ENCODE peak calls at places on chromosomes 6 and 20, in seven cellular contexts. One of them, this sample, is unnamed.

GRCh38 chr6:29501106-29501505 is 13.3 kb upstream of the MAS1L start:
- DNase-seq in prostate gland: no peak
- DNase-seq in ovary: no peak
- DNase-seq in heart left ventricle: no peak
- DNase-seq in body of pancreas: no peak
- DNase-seq in lower leg skin: no peak
- DNase-seq in tibial nerve: no peak
- DNase-seq in this sample: no peak

GRCh38 chr6:57040011-57040410 is 6.5 kb upstream of the KIAA1586 start:
- DNase-seq in lower leg skin: no peak
- DNase-seq in heart left ventricle: no peak
- DNase-seq in body of pancreas: no peak
- DNase-seq in ovary: no peak
- DNase-seq in tibial nerve: no peak
- DNase-seq in prostate gland: no peak
- DNase-seq in this sample: no peak

GRCh38 chr20:36950432-36951197 is 893 bp downstream of the SAMHD1 start:
- DNase-seq in lower leg skin: no peak
- DNase-seq in ovary: peak; percentile 29
- DNase-seq in prostate gland: peak; percentile 8
- DNase-seq in body of pancreas: peak; percentile 39
- DNase-seq in heart left ventricle: peak; percentile 35
- DNase-seq in tibial nerve: no peak
- DNase-seq in this sample: no peak

GRCh38 chr6:90544085-90544484 is 42.8 kb downstream of the MAP3K7 start:
- DNase-seq in ovary: no peak
- DNase-seq in body of pancreas: no peak
- DNase-seq in prostate gland: no peak
- DNase-seq in tibial nerve: no peak
- DNase-seq in heart left ventricle: no peak
- DNase-seq in lower leg skin: no peak
- DNase-seq in this sample: no peak

GRCh38 chr6:98477231-98477630 is 357.1 kb upstream of the POU3F2 start:
- DNase-seq in body of pancreas: no peak
- DNase-seq in prostate gland: no peak
- DNase-seq in heart left ventricle: no peak
- DNase-seq in ovary: no peak
- DNase-seq in tibial nerve: no peak
- DNase-seq in lower leg skin: no peak
- DNase-seq in this sample: no peak

GRCh38 chr20:63503524-63503923 is 4.6 kb upstream of the EEF1A2 start:
- DNase-seq in lower leg skin: no peak
- DNase-seq in prostate gland: no peak
- DNase-seq in tibial nerve: no peak
- DNase-seq in body of pancreas: no peak
- DNase-seq in heart left ventricle: no peak
- DNase-seq in ovary: no peak
- DNase-seq in this sample: no peak

GRCh38 chr20:2751868-2752630 is 48.4 kb downstream of the CPXM1 start:
- DNase-seq in prostate gland: peak; percentile 52
- DNase-seq in body of pancreas: peak; percentile 31
- DNase-seq in heart left ventricle: no peak
- DNase-seq in ovary: peak; percentile 44
- DNase-seq in tibial nerve: no peak
- DNase-seq in lower leg skin: peak; percentile 86
- DNase-seq in this sample: no peak

GRCh38 chr20:53579581-53580375 is 13.9 kb downstream of the ZNF217 start:
- DNase-seq in tibial nerve: no peak
- DNase-seq in heart left ventricle: no peak
- DNase-seq in body of pancreas: peak; percentile 26
- DNase-seq in ovary: no peak
- DNase-seq in prostate gland: peak; percentile 46
- DNase-seq in lower leg skin: peak; percentile 85
- DNase-seq in this sample: no peak

GRCh38 chr6:150883521-150883920 is 18.0 kb downstream of the MTHFD1L start:
- DNase-seq in lower leg skin: peak; percentile 18
- DNase-seq in tibial nerve: no peak
- DNase-seq in prostate gland: no peak
- DNase-seq in body of pancreas: no peak
- DNase-seq in heart left ventricle: no peak
- DNase-seq in ovary: no peak
- DNase-seq in this sample: no peak

GRCh38 chr6:69933239-69933638 is 66.9 kb downstream of the COL19A1 start:
- DNase-seq in body of pancreas: no peak
- DNase-seq in lower leg skin: no peak
- DNase-seq in ovary: no peak
- DNase-seq in heart left ventricle: no peak
- DNase-seq in prostate gland: no peak
- DNase-seq in tibial nerve: no peak
- DNase-seq in this sample: no peak

GRCh38 chr6:53975966-53976610 is 135.2 kb upstream of the MLIP start:
- DNase-seq in prostate gland: no peak
- DNase-seq in lower leg skin: no peak
- DNase-seq in tibial nerve: no peak
- DNase-seq in body of pancreas: no peak
- DNase-seq in heart left ventricle: no peak
- DNase-seq in ovary: no peak
- DNase-seq in this sample: no peak

GRCh38 chr6:5208039-5208438 is 52.7 kb downstream of the LYRM4 start:
- DNase-seq in body of pancreas: no peak
- DNase-seq in ovary: no peak
- DNase-seq in tibial nerve: peak; percentile 25
- DNase-seq in prostate gland: no peak
- DNase-seq in heart left ventricle: no peak
- DNase-seq in lower leg skin: no peak
- DNase-seq in this sample: no peak

GRCh38 chr6:90643366-90643765 is 56.5 kb upstream of the MAP3K7 start:
- DNase-seq in prostate gland: no peak
- DNase-seq in ovary: no peak
- DNase-seq in tibial nerve: no peak
- DNase-seq in lower leg skin: no peak
- DNase-seq in body of pancreas: no peak
- DNase-seq in heart left ventricle: no peak
- DNase-seq in this sample: no peak

GRCh38 chr6:120779441-120779840 is 554.8 kb downstream of the TBC1D32 start:
- DNase-seq in lower leg skin: no peak
- DNase-seq in tibial nerve: no peak
- DNase-seq in prostate gland: no peak
- DNase-seq in body of pancreas: no peak
- DNase-seq in ovary: no peak
- DNase-seq in heart left ventricle: no peak
- DNase-seq in this sample: no peak

GRCh38 chr20:44858959-44859358 is 26.5 kb upstream of the YWHAB start:
- DNase-seq in tibial nerve: no peak
- DNase-seq in body of pancreas: no peak
- DNase-seq in heart left ventricle: no peak
- DNase-seq in lower leg skin: no peak
- DNase-seq in ovary: no peak
- DNase-seq in prostate gland: no peak
- DNase-seq in this sample: no peak

GRCh38 chr6:136173519-136174507 is 76.3 kb downstream of the MTFR2 start:
- DNase-seq in prostate gland: no peak
- DNase-seq in ovary: no peak
- DNase-seq in body of pancreas: peak; percentile 38
- DNase-seq in heart left ventricle: peak; percentile 45
- DNase-seq in tibial nerve: no peak
- DNase-seq in lower leg skin: no peak
- DNase-seq in this sample: no peak

GRCh38 chr6:32845381-32845884 is 1.6 kb upstream of the PSMB8 start:
- DNase-seq in body of pancreas: peak; percentile 27
- DNase-seq in ovary: no peak
- DNase-seq in tibial nerve: no peak
- DNase-seq in lower leg skin: no peak
- DNase-seq in heart left ventricle: no peak
- DNase-seq in prostate gland: no peak
- DNase-seq in this sample: no peak

GRCh38 chr6:32844839-32845372 is 1.1 kb upstream of the PSMB8 start:
- DNase-seq in heart left ventricle: no peak
- DNase-seq in ovary: no peak
- DNase-seq in prostate gland: no peak
- DNase-seq in body of pancreas: no peak
- DNase-seq in lower leg skin: no peak
- DNase-seq in tibial nerve: no peak
- DNase-seq in this sample: no peak

GRCh38 chr6:32849126-32849525 is 4.4 kb downstream of the TAP1 start:
- DNase-seq in heart left ventricle: no peak
- DNase-seq in ovary: no peak
- DNase-seq in lower leg skin: no peak
- DNase-seq in tibial nerve: no peak
- DNase-seq in body of pancreas: no peak
- DNase-seq in prostate gland: no peak
- DNase-seq in this sample: no peak

GRCh38 chr6:32847795-32848194 is 3.9 kb upstream of the PSMB8 start:
- DNase-seq in tibial nerve: no peak
- DNase-seq in body of pancreas: no peak
- DNase-seq in lower leg skin: no peak
- DNase-seq in prostate gland: no peak
- DNase-seq in heart left ventricle: no peak
- DNase-seq in ovary: no peak
- DNase-seq in this sample: no peak

DNA sequence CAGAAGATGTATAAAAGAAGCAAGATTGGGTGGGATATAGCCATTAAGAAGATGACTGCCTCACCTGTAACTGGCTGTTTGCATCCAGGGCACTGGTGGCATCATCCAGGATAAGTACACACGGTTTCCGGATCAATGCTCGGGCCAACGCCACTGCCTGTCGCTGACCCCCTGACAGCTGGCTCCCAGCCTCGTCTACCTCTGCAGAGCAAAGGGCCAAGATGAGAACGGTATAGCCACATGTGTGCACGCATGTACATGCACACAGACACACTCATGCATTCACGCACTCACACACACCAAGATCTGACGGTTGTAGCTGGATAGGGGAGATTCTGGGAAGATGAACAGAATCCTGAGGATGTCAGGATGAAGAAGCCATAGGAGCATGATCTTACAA is 3.2 kb upstream of the PSMB8 start:
- DNase-seq in ovary: no peak
- DNase-seq in tibial nerve: no peak
- DNase-seq in lower leg skin: no peak
- DNase-seq in body of pancreas: no peak
- DNase-seq in heart left ventricle: no peak
- DNase-seq in prostate gland: no peak
- DNase-seq in this sample: no peak
- TF ChIP-seq POLR2A in ovary: no peak
- TF ChIP-seq POLR2A in tibial nerve: no peak
- TF ChIP-seq POLR2A in lower leg skin: no peak
- TF ChIP-seq POLR2A in body of pancreas: no peak
- TF ChIP-seq POLR2A in heart left ventricle: no peak
- TF ChIP-seq POLR2A in prostate gland: no peak
- TF ChIP-seq POLR2A in this sample: peak; percentile 73

DNA sequence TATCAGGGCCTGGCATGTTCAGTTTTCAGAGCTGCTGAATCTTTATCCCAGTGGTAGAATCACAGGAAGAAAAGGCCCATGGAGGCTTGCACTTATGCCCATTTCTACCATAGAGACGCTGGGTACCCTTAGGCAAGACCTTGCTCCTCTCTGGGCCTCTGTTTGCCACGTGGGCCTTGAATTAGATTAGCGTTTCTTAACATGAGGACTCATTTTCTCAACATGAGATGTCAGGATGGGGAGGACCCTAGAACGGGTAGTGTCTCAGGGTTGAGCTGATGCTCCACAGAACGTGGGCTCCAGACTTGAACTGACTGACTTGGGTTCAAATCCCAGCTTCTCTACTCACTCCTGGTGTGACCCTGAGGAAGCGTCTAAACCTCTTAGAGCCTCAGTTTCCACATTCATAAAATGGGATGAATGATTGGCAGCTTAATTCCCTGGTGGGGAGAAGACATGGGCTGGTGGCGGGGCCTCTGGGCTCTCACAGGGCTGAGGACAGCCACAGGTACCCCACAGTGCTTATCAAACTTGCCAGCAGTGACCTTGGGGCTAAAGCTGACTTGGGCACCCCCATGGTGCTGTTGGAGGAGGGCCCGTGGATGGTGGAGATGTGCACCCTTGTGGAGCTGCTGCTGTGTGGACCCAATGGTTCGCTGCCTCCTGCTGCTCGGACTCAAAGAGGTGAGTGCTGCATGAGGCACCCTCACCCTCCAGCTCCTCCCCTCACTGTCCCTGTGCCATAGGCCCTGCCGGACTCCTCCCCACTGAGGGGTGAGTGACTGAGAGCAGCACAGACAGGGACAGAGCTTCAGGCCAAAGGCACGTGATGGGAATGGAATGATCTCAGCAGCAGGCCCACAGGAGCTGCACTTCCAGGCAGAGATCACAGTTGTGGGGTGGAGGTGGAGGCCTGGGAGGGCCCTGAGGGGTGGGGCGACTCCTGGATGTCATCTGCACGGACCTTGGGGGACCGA is 28.2 kb downstream of the SUN5 start:
- DNase-seq in prostate gland: no peak
- DNase-seq in tibial nerve: no peak
- DNase-seq in heart left ventricle: peak; percentile 82
- DNase-seq in lower leg skin: peak; percentile 49
- DNase-seq in body of pancreas: no peak
- DNase-seq in ovary: no peak
- DNase-seq in this sample: no peak
- TF ChIP-seq POLR2A in prostate gland: no peak
- TF ChIP-seq POLR2A in tibial nerve: no peak
- TF ChIP-seq POLR2A in heart left ventricle: no peak
- TF ChIP-seq POLR2A in lower leg skin: no peak
- TF ChIP-seq POLR2A in body of pancreas: no peak
- TF ChIP-seq POLR2A in ovary: no peak
- TF ChIP-seq POLR2A in this sample: no peak

DNA sequence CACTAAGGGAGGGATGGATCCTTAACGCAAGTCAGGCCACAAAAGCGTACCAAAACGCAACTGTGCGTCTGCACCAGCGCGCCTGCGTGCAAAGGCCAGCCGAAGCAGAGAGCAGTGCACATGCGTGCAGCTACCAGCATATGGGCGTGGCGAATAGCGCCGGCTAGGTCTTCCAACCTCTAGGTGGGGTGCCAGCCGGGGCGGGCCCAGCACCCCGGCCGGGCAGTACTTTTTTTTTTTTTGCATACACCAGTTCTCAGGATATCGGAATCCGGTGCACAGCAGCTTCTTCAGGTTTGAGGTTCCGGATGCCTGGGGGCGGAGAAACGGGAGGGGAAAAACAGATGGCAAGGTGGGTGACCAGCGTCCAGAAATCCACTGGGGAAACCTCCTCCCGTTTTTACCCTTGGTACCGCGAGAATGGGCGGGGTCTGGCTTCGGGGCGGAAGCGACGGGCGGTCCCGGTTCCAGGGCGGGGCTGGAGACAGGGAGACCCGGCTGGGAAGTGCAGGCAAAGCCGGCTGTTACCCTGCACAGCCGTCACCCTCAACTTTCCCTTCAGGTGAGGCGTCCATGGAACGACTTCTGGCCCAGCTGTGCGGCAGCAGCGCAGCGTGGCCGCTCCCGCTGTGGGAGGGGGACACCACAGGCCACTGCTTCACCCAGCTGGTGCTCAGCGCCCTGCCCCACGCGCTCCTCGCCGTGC is at the start of gene ABCC10:
- DNase-seq in tibial nerve: peak; percentile 88
- DNase-seq in heart left ventricle: peak; percentile 97
- DNase-seq in body of pancreas: peak; percentile 97
- DNase-seq in lower leg skin: peak; percentile 98
- DNase-seq in ovary: peak; percentile 92
- DNase-seq in prostate gland: peak; percentile 92
- DNase-seq in this sample: peak; percentile 92
- TF ChIP-seq POLR2A in tibial nerve: no peak
- TF ChIP-seq POLR2A in heart left ventricle: peak; percentile 82
- TF ChIP-seq POLR2A in body of pancreas: peak; percentile 86
- TF ChIP-seq POLR2A in lower leg skin: no peak
- TF ChIP-seq POLR2A in ovary: no peak
- TF ChIP-seq POLR2A in prostate gland: peak; percentile 73
- TF ChIP-seq POLR2A in this sample: peak; percentile 72

GRCh38 chr6:16841241-16841640 is 80.0 kb upstream of the ATXN1 start:
- DNase-seq in ovary: no peak
- DNase-seq in heart left ventricle: no peak
- DNase-seq in lower leg skin: no peak
- DNase-seq in tibial nerve: no peak
- DNase-seq in body of pancreas: no peak
- DNase-seq in prostate gland: no peak
- DNase-seq in this sample: no peak
- TF ChIP-seq POLR2A in ovary: no peak
- TF ChIP-seq POLR2A in heart left ventricle: no peak
- TF ChIP-seq POLR2A in lower leg skin: no peak
- TF ChIP-seq POLR2A in tibial nerve: no peak
- TF ChIP-seq POLR2A in body of pancreas: no peak
- TF ChIP-seq POLR2A in prostate gland: no peak
- TF ChIP-seq POLR2A in this sample: no peak

This sample was measured in GM12892.